ENCODE peak calls at places on chromosomes 2 and 18, in nine cellular contexts. S is stomach; J is CD8-positive, alpha-beta memory T cell; Y is activated CD8-positive, alpha-beta memory T cell treated with anti-CD3 and anti-CD28 coated beads, Interleukin-2, amount 10 ng/mL, durations not matched to agents 7 days and 5 days; H is cardiac fibroblast; N is OCI-LY7; R is SK-MEL-5; Q is GM20000; C is NCI-H524. F is an unnamed sample.

GRCh38 chr18:44393406-44393805 is 287.3 kb upstream of the SETBP1 start:
- DNase-seq in C (no peak), S (no peak), N (no peak), Y (no peak), J (no peak), R (no peak), Q (no peak), H (no peak), F (no peak)

GRCh38 chr2:156305121-156305520 is 27.4 kb downstream of the NR4A2 start:
- DNase-seq in J (no peak), S (no peak), R (no peak), H (no peak), C (no peak), Y (no peak), N (no peak), Q (no peak), F (no peak)

GRCh38 chr2:240151477-240152031 is 11.1 kb upstream of the OTOS start:
- DNase-seq in J (no peak), C (no peak), Q (no peak), S (no peak), R (no peak), H (no peak), Y (no peak), N (no peak), F (no peak)

GRCh38 chr2:51222106-51222505 is 190.2 kb upstream of the NRXN1 start:
- DNase-seq in C (no peak), Y (no peak), N (no peak), R (no peak), S (no peak), Q (no peak), H (no peak), J (no peak), F (no peak)

GRCh38 chr2:60867848-60868247 is 13.5 kb upstream of the REL start:
- DNase-seq in N (peak; percentile 81), C (no peak), J (no peak), Q (no peak), Y (peak; percentile 59), H (peak; percentile 9), R (no peak), S (no peak), F (no peak)

GRCh38 chr2:102463160-102463559 is 9.9 kb upstream of the SLC9A4 start:
- DNase-seq in H (no peak), Q (no peak), R (no peak), S (no peak), J (no peak), C (no peak), N (no peak), Y (no peak), F (no peak)

GRCh38 chr2:112920923-112921532 is 10.1 kb downstream of the IL37 start:
- DNase-seq in R (peak; percentile 70), C (no peak), N (no peak), S (no peak), H (peak; percentile 53), Y (peak; percentile 80), J (peak; percentile 19), Q (no peak), F (no peak)

GRCh38 chr2:119240311-119241204 is 16.9 kb downstream of the STEAP3 start:
- DNase-seq in N (no peak), Q (no peak), S (peak; percentile 80), R (no peak), C (peak; percentile 83), J (no peak), H (peak; percentile 72), Y (no peak), F (no peak)

GRCh38 chr2:75162897-75163296 is 36.4 kb downstream of the TACR1 start:
- DNase-seq in S (no peak), Q (no peak), R (no peak), Y (no peak), J (no peak), N (no peak), C (no peak), H (no peak), F (no peak)

GRCh38 chr2:47174731-47175361 is 19.7 kb upstream of the STPG4 start:
- DNase-seq in C (peak; percentile 19), R (peak; percentile 40), Y (peak; percentile 71), H (peak; percentile 67), S (peak; percentile 64), Q (peak; percentile 39), N (peak; percentile 53), J (peak; percentile 33), F (no peak)

F was measured in hippocampal formation.